ENCODE peak calls at places on chromosomes 5 and 9, in eight cellular contexts. One of them, this sample, is unnamed.

GRCh38 chr5:103541114-103541513 is 21.5 kb downstream of the NUDT12 start:
- DNase-seq in HL-60: no peak
- DNase-seq in brain microvascular endothelial cell: no peak
- DNase-seq in WERI-Rb-1: no peak
- DNase-seq in esophagus squamous epithelium: no peak
- DNase-seq in cardiac fibroblast: no peak
- DNase-seq in suprapubic skin: no peak
- DNase-seq in pancreas: no peak
- DNase-seq in this sample: no peak

GRCh38 chr9:93577940-93578682 is 1.7 kb downstream of the PHF2 start:
- DNase-seq in WERI-Rb-1: no peak
- DNase-seq in HL-60: no peak
- DNase-seq in pancreas: no peak
- DNase-seq in esophagus squamous epithelium: no peak
- DNase-seq in cardiac fibroblast: peak; percentile 23
- DNase-seq in suprapubic skin: no peak
- DNase-seq in brain microvascular endothelial cell: no peak
- DNase-seq in this sample: no peak

GRCh38 chr5:140249536-140249935 is 53.4 kb downstream of the PFDN1 start:
- DNase-seq in cardiac fibroblast: no peak
- DNase-seq in pancreas: no peak
- DNase-seq in brain microvascular endothelial cell: no peak
- DNase-seq in WERI-Rb-1: no peak
- DNase-seq in suprapubic skin: no peak
- DNase-seq in HL-60: no peak
- DNase-seq in esophagus squamous epithelium: no peak
- DNase-seq in this sample: no peak

GRCh38 chr5:124963236-124963929 is 216.9 kb upstream of the ZNF608 start:
- DNase-seq in cardiac fibroblast: peak; percentile 89
- DNase-seq in brain microvascular endothelial cell: peak; percentile 28
- DNase-seq in suprapubic skin: no peak
- DNase-seq in WERI-Rb-1: no peak
- DNase-seq in pancreas: no peak
- DNase-seq in HL-60: peak; percentile 12
- DNase-seq in esophagus squamous epithelium: no peak
- DNase-seq in this sample: peak; percentile 87

GRCh38 chr5:35129276-35129675 is 81.5 kb upstream of the AGXT2 start:
- DNase-seq in brain microvascular endothelial cell: peak; percentile 68
- DNase-seq in suprapubic skin: no peak
- DNase-seq in cardiac fibroblast: peak; percentile 74
- DNase-seq in HL-60: no peak
- DNase-seq in pancreas: no peak
- DNase-seq in WERI-Rb-1: no peak
- DNase-seq in esophagus squamous epithelium: no peak
- DNase-seq in this sample: peak; percentile 87

GRCh38 chr5:72106922-72107873 is at the start of gene MAP1B:
- DNase-seq in pancreas: peak; percentile 11
- DNase-seq in cardiac fibroblast: peak; percentile 75
- DNase-seq in brain microvascular endothelial cell: peak; percentile 45
- DNase-seq in WERI-Rb-1: peak; percentile 92
- DNase-seq in suprapubic skin: peak; percentile 81
- DNase-seq in esophagus squamous epithelium: no peak
- DNase-seq in HL-60: no peak
- DNase-seq in this sample: no peak

GRCh38 chr5:150227606-150228273 is 37.9 kb downstream of the SLC6A7 start:
- DNase-seq in esophagus squamous epithelium: no peak
- DNase-seq in pancreas: no peak
- DNase-seq in HL-60: no peak
- DNase-seq in WERI-Rb-1: no peak
- DNase-seq in suprapubic skin: no peak
- DNase-seq in cardiac fibroblast: peak; percentile 38
- DNase-seq in brain microvascular endothelial cell: no peak
- DNase-seq in this sample: peak; percentile 46

GRCh38 chr9:105656131-105656921 is 5.9 kb upstream of the TAL2 start:
- DNase-seq in cardiac fibroblast: no peak
- DNase-seq in suprapubic skin: no peak
- DNase-seq in HL-60: no peak
- DNase-seq in esophagus squamous epithelium: no peak
- DNase-seq in pancreas: no peak
- DNase-seq in WERI-Rb-1: peak; percentile 77
- DNase-seq in brain microvascular endothelial cell: no peak
- DNase-seq in this sample: no peak

GRCh38 chr9:97558701-97559101 is 57.2 kb downstream of the TMOD1 start:
- DNase-seq in suprapubic skin: no peak
- DNase-seq in HL-60: no peak
- DNase-seq in pancreas: no peak
- DNase-seq in WERI-Rb-1: no peak
- DNase-seq in esophagus squamous epithelium: no peak
- DNase-seq in cardiac fibroblast: no peak
- DNase-seq in brain microvascular endothelial cell: no peak
- DNase-seq in this sample: no peak

GRCh38 chr5:119393746-119394145 is 37.9 kb downstream of the TNFAIP8 start:
- DNase-seq in pancreas: no peak
- DNase-seq in cardiac fibroblast: peak; percentile 34
- DNase-seq in brain microvascular endothelial cell: no peak
- DNase-seq in WERI-Rb-1: no peak
- DNase-seq in HL-60: no peak
- DNase-seq in suprapubic skin: no peak
- DNase-seq in esophagus squamous epithelium: no peak
- DNase-seq in this sample: no peak

GRCh38 chr9:93186151-93186715 is 2.3 kb downstream of the WNK2 start:
- DNase-seq in HL-60: no peak
- DNase-seq in suprapubic skin: no peak
- DNase-seq in pancreas: no peak
- DNase-seq in cardiac fibroblast: no peak
- DNase-seq in brain microvascular endothelial cell: no peak
- DNase-seq in esophagus squamous epithelium: no peak
- DNase-seq in WERI-Rb-1: no peak
- DNase-seq in this sample: no peak

GRCh38 chr5:78649816-78650561 is 1.4 kb upstream of the LHFPL2 start:
- DNase-seq in WERI-Rb-1: no peak
- DNase-seq in HL-60: no peak
- DNase-seq in cardiac fibroblast: peak; percentile 57
- DNase-seq in brain microvascular endothelial cell: peak; percentile 53
- DNase-seq in suprapubic skin: no peak
- DNase-seq in esophagus squamous epithelium: no peak
- DNase-seq in pancreas: no peak
- DNase-seq in this sample: no peak

GRCh38 chr9:9645006-9645405 is 967.8 kb downstream of the PTPRD start:
- DNase-seq in pancreas: no peak
- DNase-seq in WERI-Rb-1: no peak
- DNase-seq in HL-60: no peak
- DNase-seq in suprapubic skin: no peak
- DNase-seq in esophagus squamous epithelium: no peak
- DNase-seq in brain microvascular endothelial cell: no peak
- DNase-seq in cardiac fibroblast: no peak
- DNase-seq in this sample: no peak

GRCh38 chr5:149114403-149115312 is 26.6 kb upstream of the ABLIM3 start:
- DNase-seq in cardiac fibroblast: peak; percentile 90
- DNase-seq in WERI-Rb-1: peak; percentile 48
- DNase-seq in esophagus squamous epithelium: no peak
- DNase-seq in brain microvascular endothelial cell: peak; percentile 80
- DNase-seq in suprapubic skin: no peak
- DNase-seq in pancreas: peak; percentile 60
- DNase-seq in HL-60: peak; percentile 68
- DNase-seq in this sample: peak; percentile 57

GRCh38 chr5:75473463-75473862 is 38.0 kb downstream of the CERT1 start:
- DNase-seq in esophagus squamous epithelium: no peak
- DNase-seq in suprapubic skin: no peak
- DNase-seq in brain microvascular endothelial cell: no peak
- DNase-seq in cardiac fibroblast: no peak
- DNase-seq in WERI-Rb-1: no peak
- DNase-seq in HL-60: no peak
- DNase-seq in pancreas: no peak
- DNase-seq in this sample: no peak
- H3K4me3 ChIP-seq in esophagus squamous epithelium: no peak overlapping the region
- H3K4me3 ChIP-seq in suprapubic skin: no peak overlapping the region
- H3K4me3 ChIP-seq in brain microvascular endothelial cell: no peak overlapping the region
- H3K4me3 ChIP-seq in cardiac fibroblast: no peak overlapping the region
- H3K4me3 ChIP-seq in WERI-Rb-1: no peak overlapping the region
- H3K4me3 ChIP-seq in HL-60: no peak overlapping the region
- H3K4me3 ChIP-seq in pancreas: no peak overlapping the region
- H3K4me3 ChIP-seq in this sample: no peak overlapping the region

GRCh38 chr5:73299017-73299630 is 126.1 kb downstream of the TMEM174 start:
- DNase-seq in pancreas: no peak
- DNase-seq in esophagus squamous epithelium: no peak
- DNase-seq in HL-60: no peak
- DNase-seq in brain microvascular endothelial cell: no peak
- DNase-seq in cardiac fibroblast: no peak
- DNase-seq in WERI-Rb-1: peak; percentile 18
- DNase-seq in suprapubic skin: no peak
- DNase-seq in this sample: no peak
- TF ChIP-seq CTCF in pancreas: no peak
- TF ChIP-seq CTCF in esophagus squamous epithelium: no peak
- TF ChIP-seq CTCF in HL-60: no peak
- TF ChIP-seq CTCF in brain microvascular endothelial cell: no peak
- TF ChIP-seq CTCF in cardiac fibroblast: no peak
- TF ChIP-seq CTCF in WERI-Rb-1: peak; percentile 16
- TF ChIP-seq CTCF in suprapubic skin: no peak
- TF ChIP-seq CTCF in this sample: no peak

GRCh38 chr5:177087707-177088005 is 941 bp downstream of the FGFR4 start:
- DNase-seq in suprapubic skin: no peak
- DNase-seq in brain microvascular endothelial cell: no peak
- DNase-seq in WERI-Rb-1: no peak
- DNase-seq in HL-60: no peak
- DNase-seq in cardiac fibroblast: no peak
- DNase-seq in esophagus squamous epithelium: no peak
- DNase-seq in pancreas: no peak
- DNase-seq in this sample: no peak
- H3K4me3 ChIP-seq in suprapubic skin: peak overlapping the region; percentile 51
- H3K4me3 ChIP-seq in brain microvascular endothelial cell: no peak overlapping the region
- H3K4me3 ChIP-seq in WERI-Rb-1: peak overlapping the region; percentile 60
- H3K4me3 ChIP-seq in HL-60: no peak overlapping the region
- H3K4me3 ChIP-seq in cardiac fibroblast: no peak overlapping the region
- H3K4me3 ChIP-seq in esophagus squamous epithelium: peak overlapping the region; percentile 56
- H3K4me3 ChIP-seq in pancreas: peak overlapping the region; percentile 4
- H3K4me3 ChIP-seq in this sample: no peak overlapping the region

DNA sequence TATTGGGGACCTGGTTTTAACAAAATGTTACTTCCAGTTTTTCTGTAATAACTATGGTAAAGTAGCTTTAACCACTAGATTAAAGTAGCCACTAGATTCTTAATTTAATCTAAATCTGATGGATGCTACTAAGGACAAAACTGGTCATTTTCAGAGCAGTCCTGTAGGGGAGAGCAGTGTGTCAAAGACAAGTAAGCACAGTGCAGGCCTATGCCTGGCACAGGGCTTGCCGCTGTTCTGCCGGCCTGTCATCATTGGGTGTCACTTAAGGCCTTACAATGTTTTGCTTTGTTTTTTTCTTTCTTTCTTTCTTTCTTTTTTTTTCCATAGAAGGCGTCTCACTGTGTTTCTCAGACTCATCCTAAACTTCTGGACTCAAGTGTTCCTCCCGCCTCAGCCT is 53.0 kb upstream of the NXNL2 start:
- DNase-seq in HL-60: no peak
- DNase-seq in WERI-Rb-1: no peak
- DNase-seq in brain microvascular endothelial cell: no peak
- DNase-seq in cardiac fibroblast: no peak
- DNase-seq in suprapubic skin: no peak
- DNase-seq in esophagus squamous epithelium: no peak
- DNase-seq in pancreas: no peak
- DNase-seq in this sample: no peak
- TF ChIP-seq CTCF in HL-60: no peak
- TF ChIP-seq CTCF in WERI-Rb-1: peak; percentile 48
- TF ChIP-seq CTCF in brain microvascular endothelial cell: peak; percentile 26
- TF ChIP-seq CTCF in cardiac fibroblast: no peak
- TF ChIP-seq CTCF in suprapubic skin: no peak
- TF ChIP-seq CTCF in esophagus squamous epithelium: no peak
- TF ChIP-seq CTCF in pancreas: no peak
- TF ChIP-seq CTCF in this sample: peak; percentile 8

GRCh38 chr5:82521431-82522051 is 243.4 kb upstream of the RPS23 start:
- DNase-seq in HL-60: no peak
- DNase-seq in cardiac fibroblast: no peak
- DNase-seq in suprapubic skin: no peak
- DNase-seq in pancreas: no peak
- DNase-seq in WERI-Rb-1: no peak
- DNase-seq in esophagus squamous epithelium: no peak
- DNase-seq in brain microvascular endothelial cell: no peak
- DNase-seq in this sample: no peak
- H3K4me3 ChIP-seq in HL-60: no peak overlapping the region
- H3K4me3 ChIP-seq in cardiac fibroblast: no peak overlapping the region
- H3K4me3 ChIP-seq in suprapubic skin: no peak overlapping the region
- H3K4me3 ChIP-seq in pancreas: no peak overlapping the region
- H3K4me3 ChIP-seq in WERI-Rb-1: no peak overlapping the region
- H3K4me3 ChIP-seq in esophagus squamous epithelium: no peak overlapping the region
- H3K4me3 ChIP-seq in brain microvascular endothelial cell: no peak overlapping the region
- H3K4me3 ChIP-seq in this sample: no peak overlapping the region

GRCh38 chr9:125974705-125975104 is 227.5 kb downstream of the PBX3 start:
- DNase-seq in pancreas: no peak
- DNase-seq in WERI-Rb-1: no peak
- DNase-seq in brain microvascular endothelial cell: no peak
- DNase-seq in esophagus squamous epithelium: no peak
- DNase-seq in suprapubic skin: no peak
- DNase-seq in cardiac fibroblast: no peak
- DNase-seq in HL-60: no peak
- DNase-seq in this sample: no peak
- TF ChIP-seq CTCF in pancreas: no peak
- TF ChIP-seq CTCF in WERI-Rb-1: no peak
- TF ChIP-seq CTCF in brain microvascular endothelial cell: no peak
- TF ChIP-seq CTCF in esophagus squamous epithelium: no peak
- TF ChIP-seq CTCF in suprapubic skin: no peak
- TF ChIP-seq CTCF in cardiac fibroblast: no peak
- TF ChIP-seq CTCF in HL-60: no peak
- TF ChIP-seq CTCF in this sample: no peak

GRCh38 chr9:96136992-96137665 is 164.8 kb downstream of the HSD17B3 start:
- DNase-seq in cardiac fibroblast: peak; percentile 75
- DNase-seq in WERI-Rb-1: no peak
- DNase-seq in esophagus squamous epithelium: no peak
- DNase-seq in pancreas: no peak
- DNase-seq in HL-60: no peak
- DNase-seq in brain microvascular endothelial cell: peak; percentile 70
- DNase-seq in suprapubic skin: peak; percentile 75
- DNase-seq in this sample: peak; percentile 14
- H3K4me3 ChIP-seq in cardiac fibroblast: peak overlapping the region; percentile 7
- H3K4me3 ChIP-seq in WERI-Rb-1: no peak overlapping the region
- H3K4me3 ChIP-seq in esophagus squamous epithelium: peak overlapping the region; percentile 23
- H3K4me3 ChIP-seq in pancreas: no peak overlapping the region
- H3K4me3 ChIP-seq in HL-60: no peak overlapping the region
- H3K4me3 ChIP-seq in brain microvascular endothelial cell: peak overlapping the region; percentile 20
- H3K4me3 ChIP-seq in suprapubic skin: peak overlapping the region; percentile 18
- H3K4me3 ChIP-seq in this sample: peak overlapping the region; percentile 3

GRCh38 chr9:108756746-108757490 is 98.9 kb downstream of the ACTL7B start:
- DNase-seq in brain microvascular endothelial cell: no peak
- DNase-seq in WERI-Rb-1: no peak
- DNase-seq in esophagus squamous epithelium: no peak
- DNase-seq in suprapubic skin: no peak
- DNase-seq in pancreas: no peak
- DNase-seq in cardiac fibroblast: no peak
- DNase-seq in HL-60: no peak
- DNase-seq in this sample: no peak
- TF ChIP-seq CTCF in brain microvascular endothelial cell: peak; percentile 52
- TF ChIP-seq CTCF in WERI-Rb-1: peak; percentile 38
- TF ChIP-seq CTCF in esophagus squamous epithelium: peak; percentile 11
- TF ChIP-seq CTCF in suprapubic skin: no peak
- TF ChIP-seq CTCF in pancreas: no peak
- TF ChIP-seq CTCF in cardiac fibroblast: peak; percentile 27
- TF ChIP-seq CTCF in HL-60: no peak
- TF ChIP-seq CTCF in this sample: peak; percentile 17

This sample was measured in AG09309.